ENCODE peak calls at places on chromosomes 12 and 14, in ten cellular contexts. Z, X, S, L, F, O, N, Y, D and K are unnamed samples. For H3K27me3, the result is how much of the 10 kb centered on the place peaks cover.

GRCh38 chr12:76220980-76221379 is 127.2 kb downstream of the BBS10 start:
- DNase-seq in X (no peak), N (no peak), S (no peak), Z (peak), F (no peak), Y (no peak), L (no peak), D (no peak), O (no peak), K (no peak)

GRCh38 chr14:65879218-65880009 is 466.9 kb downstream of the FUT8 start:
- DNase-seq in D (peak), N (no peak), L (no peak), F (no peak), Z (no peak), O (peak), Y (no peak), S (no peak), X (peak), K (no peak)

GRCh38 chr14:97688626-97689336 is 891.6 kb downstream of the VRK1 start:
- DNase-seq in O (no peak), S (no peak), Z (no peak), N (no peak), L (no peak), X (no peak), D (no peak), Y (no peak), F (no peak), K (no peak)

GRCh38 chr12:67578976-67579661 is 69.4 kb upstream of the DYRK2 start:
- DNase-seq in N (no peak), L (no peak), S (no peak), X (peak), D (no peak), O (peak), Y (no peak), Z (no peak), F (no peak), K (no peak)

GRCh38 chr14:34043627-34044372 is 92.9 kb upstream of the EGLN3 start:
- DNase-seq in Y (no peak), N (no peak), F (peak), X (no peak), L (no peak), O (no peak), S (no peak), D (no peak), Z (peak), K (no peak)

GRCh38 chr12:22682663-22683062 is 57.7 kb downstream of the ETNK1 start:
- DNase-seq in X (no peak), Z (no peak), Y (no peak), N (no peak), L (no peak), D (no peak), O (no peak), F (no peak), S (no peak), K (no peak)

GRCh38 chr12:121637231-121637914 is 11.0 kb downstream of the ORAI1 start:
- DNase-seq in D (no peak), N (no peak), L (no peak), F (peak), Y (no peak), X (no peak), S (no peak), O (no peak), Z (no peak), K (no peak)

GRCh38 chr12:9699269-9699897 is 29.9 kb downstream of the CLEC2D start:
- DNase-seq in F (no peak), Y (no peak), S (no peak), X (no peak), N (no peak), L (no peak), O (no peak), Z (no peak), D (no peak), K (no peak)

GRCh38 chr12:14643247-14643646 is 53.2 kb downstream of the GUCY2C start:
- DNase-seq in Z (no peak), F (no peak), X (peak), O (no peak), L (no peak), Y (no peak), N (no peak), S (no peak), D (no peak), K (no peak)

GRCh38 chr12:63821781-63822251 is 22.7 kb upstream of the SRGAP1 start:
- DNase-seq in X (peak), S (peak), O (no peak), Y (peak), D (no peak), N (no peak), L (no peak), F (no peak), Z (no peak), K (no peak)

GRCh38 chr12:109241936-109242335 is 67.1 kb downstream of the FOXN4 start:
- DNase-seq in Y (no peak), O (no peak), Z (no peak), S (no peak), F (no peak), D (no peak), N (no peak), X (no peak), L (no peak), K (no peak)

GRCh38 chr14:91115986-91116385 is 2.1 kb downstream of the DGLUCY start:
- DNase-seq in X (no peak), L (peak), S (no peak), F (no peak), Y (no peak), D (no peak), Z (no peak), N (no peak), O (no peak), K (no peak)

GRCh38 chr14:37858733-37859132 is 263.3 kb downstream of the TTC6 start:
- DNase-seq in Y (no peak), F (no peak), N (no peak), O (no peak), L (no peak), Z (no peak), S (no peak), D (no peak), X (no peak), K (no peak)

GRCh38 chr14:64387232-64387737 is 868 bp upstream of the MTHFD1 start:
- DNase-seq in O (peak), Y (no peak), Z (peak), F (no peak), S (no peak), X (peak), D (no peak), L (no peak), N (no peak), K (no peak)

GRCh38 chr14:77681196-77682157 is 26.3 kb downstream of the ALKBH1 start:
- DNase-seq in N (no peak), L (no peak), X (no peak), Y (no peak), Z (no peak), F (no peak), D (no peak), S (no peak), O (peak), K (no peak)

GRCh38 chr12:21483531-21483930 is 17.9 kb downstream of the RECQL start:
- DNase-seq in O (no peak), Z (no peak), L (no peak), X (no peak), S (no peak), N (no peak), Y (no peak), F (no peak), D (no peak), K (no peak)

DNA sequence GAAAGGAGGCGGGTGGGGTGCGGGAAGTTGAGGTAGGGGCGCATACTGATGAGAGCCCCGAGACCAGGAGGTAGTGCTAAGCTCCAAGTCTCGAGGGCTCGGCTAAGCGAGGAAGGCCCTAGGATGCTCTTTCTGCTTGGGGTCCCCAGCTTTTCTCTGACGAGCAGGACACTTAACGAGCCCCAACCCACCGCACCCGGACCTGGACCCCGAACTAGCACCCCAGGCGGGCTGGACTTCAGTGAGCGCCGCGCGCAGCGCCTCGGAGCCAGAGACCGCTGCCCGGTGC is 4.7 kb upstream of the C1QL4 start:
- DNase-seq in N (no peak), D (no peak), Z (no peak), Y (no peak), X (no peak), L (no peak), S (no peak), F (no peak), O (no peak), K (no peak)
- H3K27me3 ChIP-seq in N (half or more), D (half or more), Z (half or more), Y (under half), X (half or more), L (under half), S (half or more), F (under half), O (half or more), K (under half)

GRCh38 chr14:71449316-71450055 is 482.7 kb upstream of the RGS6 start:
- DNase-seq in Y (no peak), X (no peak), O (no peak), N (no peak), D (no peak), F (no peak), L (no peak), Z (no peak), S (no peak), K (no peak)
- H3K27me3 ChIP-seq in Y (under half), X (under half), O (under half), N (under half), D (under half), F (under half), L (under half), Z (under half), S (under half), K (under half)

GRCh38 chr12:6201199-6201608 is 1.0 kb downstream of the CD9 start:
- DNase-seq in O (no peak), X (no peak), N (no peak), Z (peak), Y (peak), D (no peak), S (no peak), L (peak), F (no peak), K (no peak)
- H3K27me3 ChIP-seq in O (under half), X (half or more), N (under half), Z (under half), Y (under half), D (under half), S (under half), L (under half), F (under half), K (under half)

DNA sequence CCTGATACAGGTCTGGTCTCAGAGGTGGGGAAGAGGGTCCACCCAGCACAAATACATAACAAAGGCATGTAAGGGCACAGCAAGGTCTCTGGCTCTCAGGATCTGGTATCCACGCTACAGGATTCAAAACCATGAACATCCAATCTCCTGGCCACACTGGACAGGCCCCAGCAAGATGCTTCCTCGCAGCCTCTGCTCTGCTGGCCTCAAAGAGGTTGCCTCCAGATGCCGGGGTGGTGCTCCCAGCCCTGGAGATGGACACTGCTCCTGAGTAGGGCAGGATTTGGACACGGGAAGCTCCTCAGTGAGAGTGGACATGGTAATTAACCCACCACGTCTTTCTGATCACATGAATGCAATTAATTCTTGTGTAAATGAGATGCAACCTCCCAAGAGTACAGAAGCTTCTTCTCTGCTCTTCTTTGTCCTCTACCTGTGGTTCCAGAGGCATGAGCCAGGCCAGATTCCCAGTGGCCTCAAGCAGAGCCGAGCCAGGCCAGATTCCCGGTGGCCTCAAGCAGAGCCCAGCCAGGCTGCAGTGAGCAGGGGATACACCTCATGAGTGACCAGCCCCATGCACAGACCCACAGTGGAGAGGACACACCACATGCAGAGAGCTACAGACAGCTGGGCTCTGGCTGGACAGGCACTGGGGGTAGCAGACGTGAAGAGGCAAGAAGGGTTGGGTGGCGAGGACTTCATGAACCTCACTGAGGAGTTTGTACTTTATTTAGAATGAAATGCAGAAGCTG is 186.4 kb downstream of the PIWIL1 start:
- DNase-seq in F (no peak), D (no peak), O (no peak), Y (no peak), X (no peak), S (no peak), L (no peak), N (no peak), Z (no peak), K (no peak)
- H3K27me3 ChIP-seq in F (under half), D (under half), O (under half), Y (under half), X (under half), S (under half), L (under half), N (under half), Z (under half), K (under half)

GRCh38 chr12:94743174-94743573 is 92.8 kb upstream of the TMCC3 start:
- DNase-seq in L (no peak), Z (no peak), F (no peak), O (no peak), Y (no peak), N (no peak), D (no peak), S (no peak), X (no peak), K (no peak)

GRCh38 chr12:94745562-94745961 is 95.2 kb upstream of the TMCC3 start:
- DNase-seq in S (no peak), O (no peak), F (no peak), D (no peak), Z (no peak), N (no peak), Y (no peak), X (no peak), L (no peak), K (no peak)

GRCh38 chr12:94735985-94736384 is 85.6 kb upstream of the TMCC3 start:
- DNase-seq in F (no peak), Y (no peak), S (no peak), X (no peak), Z (no peak), L (no peak), O (no peak), D (no peak), N (no peak), K (no peak)

GRCh38 chr12:94740601-94741362 is 90.4 kb upstream of the TMCC3 start:
- DNase-seq in X (no peak), Y (no peak), S (no peak), Z (peak), D (no peak), F (no peak), O (no peak), L (no peak), N (no peak), K (no peak)
- H3K27me3 ChIP-seq in X (under half), Y (under half), S (under half), Z (under half), D (under half), F (under half), O (under half), L (under half), N (under half), K (under half)

DNA sequence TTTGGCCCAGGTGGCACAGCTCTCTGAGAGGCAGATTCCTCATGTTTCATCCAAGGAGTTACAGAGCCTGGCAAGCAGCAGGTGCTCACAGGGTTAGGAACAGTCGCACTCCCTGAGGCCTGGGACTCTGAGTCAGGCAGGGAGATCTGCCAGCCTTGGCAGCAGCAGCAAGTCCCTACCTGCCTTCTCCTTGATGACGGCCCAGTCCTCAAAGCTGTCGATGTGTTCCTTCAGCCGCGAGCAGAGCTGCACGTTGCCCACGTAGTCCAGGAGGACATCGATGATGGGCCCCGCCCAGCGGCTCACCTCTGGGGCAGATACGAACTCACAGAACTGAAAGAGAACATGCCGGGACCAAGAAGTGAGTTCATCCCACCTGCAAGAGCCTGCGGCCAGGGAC is 10.4 kb downstream of the FAM181A start:
- DNase-seq in D (no peak), Y (no peak), L (no peak), O (no peak), X (no peak), S (no peak), N (no peak), F (no peak), Z (no peak), K (no peak)
- H3K27me3 ChIP-seq in D (under half), Y (under half), L (under half), O (under half), X (under half), S (under half), N (under half), F (under half), Z (under half), K (under half)

DNA sequence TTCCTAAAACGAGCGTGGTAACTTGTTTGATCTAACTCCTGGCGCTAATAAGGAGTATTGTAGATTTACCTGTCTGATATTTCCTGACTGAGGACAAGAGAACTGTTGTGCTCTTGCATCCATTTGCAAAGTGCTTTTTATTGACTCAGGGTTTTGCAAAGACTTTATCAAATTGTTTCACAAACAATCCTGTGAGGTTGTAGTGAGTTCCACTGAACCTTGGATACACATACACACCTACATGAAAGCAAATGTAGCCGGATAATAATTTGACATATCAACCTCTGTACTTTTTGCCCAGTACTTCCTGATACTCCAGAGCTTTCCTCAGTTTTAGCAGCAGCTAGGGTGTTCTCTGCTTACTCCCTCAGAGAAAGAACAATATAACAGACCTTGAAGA is 6.7 kb upstream of the PTGER2 start:
- DNase-seq in O (no peak), L (no peak), F (no peak), S (no peak), N (no peak), X (no peak), Y (no peak), Z (no peak), D (no peak), K (no peak)
- H3K27me3 ChIP-seq in O (under half), L (under half), F (under half), S (under half), N (under half), X (under half), Y (under half), Z (under half), D (under half), K (under half)

DNA sequence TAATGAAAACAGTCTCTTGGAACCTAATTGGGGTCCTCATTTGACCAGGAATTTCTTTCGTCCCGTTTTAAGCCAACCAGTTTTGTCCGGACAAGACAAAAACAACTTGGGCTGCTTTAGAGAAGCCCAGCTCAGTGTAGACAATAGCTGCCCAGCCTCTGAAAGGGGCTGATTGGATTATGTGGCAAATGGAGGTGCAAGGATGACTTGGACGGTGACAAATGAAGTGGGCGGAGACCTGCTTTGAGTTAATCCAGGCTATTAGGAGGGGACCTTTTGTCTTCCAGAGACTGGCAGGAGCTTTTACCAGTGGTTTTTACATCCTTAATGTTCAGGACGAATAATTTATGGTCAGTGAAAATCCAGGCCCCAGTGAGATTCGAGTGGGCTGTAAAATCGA is 4.8 kb downstream of the MEG3 start:
- DNase-seq in S (no peak), L (no peak), F (no peak), Y (no peak), N (peak), D (no peak), O (no peak), Z (peak), X (no peak), K (no peak)
- H3K27me3 ChIP-seq in S (under half), L (under half), F (under half), Y (under half), N (under half), D (under half), O (under half), Z (under half), X (under half), K (under half)